ENCODE peak calls at places on chromosome 12, in four cellular contexts. G is mesenchymal stem cell, L is neuronal stem cell, R is IMR-90. O is an unnamed sample.

GRCh38 chr12:101939856-101940265 is 62.5 kb downstream of the DRAM1 start:
- DNase-seq in G (peak), L (peak), R (peak), O (peak)

GRCh38 chr12:108622425-108622824 is 11.3 kb downstream of the SELPLG start:
- DNase-seq in G (peak), L (no peak), R (no peak), O (no peak)

GRCh38 chr12:92244036-92244435 is 98.4 kb upstream of the BTG1 start:
- DNase-seq in G (peak), L (no peak), R (peak), O (no peak)

GRCh38 chr12:92538970-92539749 is 163.6 kb upstream of the PLEKHG7 start:
- DNase-seq in G (peak), L (no peak), R (peak), O (peak)

GRCh38 chr12:34356233-34356987 is 334.1 kb downstream of the ALG10 start:
- DNase-seq in G (no peak), L (no peak), R (no peak), O (no peak)

GRCh38 chr12:106903241-106903950 is 52.3 kb upstream of the TMEM263 start:
- DNase-seq in G (peak), L (peak), R (peak), O (peak)

GRCh38 chr12:886206-886605 is 63.3 kb downstream of the RAD52 start:
- DNase-seq in G (no peak), L (no peak), R (no peak), O (no peak)

GRCh38 chr12:29208935-29209701 is 60.0 kb downstream of the FAR2 start:
- DNase-seq in G (no peak), L (no peak), R (no peak), O (no peak)

GRCh38 chr12:113462117-113462774 is 9.4 kb downstream of the LHX5 start:
- DNase-seq in G (peak), L (peak), R (peak), O (peak)

GRCh38 chr12:106415134-106415533 is 57.6 kb downstream of the POLR3B start:
- DNase-seq in G (peak), L (no peak), R (peak), O (peak)

GRCh38 chr12:645563-646071 is 17.6 kb downstream of the NINJ2 start:
- DNase-seq in G (peak), L (no peak), R (peak), O (peak)

GRCh38 chr12:50070314-50071060 is 13.1 kb downstream of the ASIC1 start:
- DNase-seq in G (peak), L (peak), R (peak), O (peak)

GRCh38 chr12:54980341-54980740 is 4.2 kb downstream of the TESPA1 start:
- DNase-seq in G (no peak), L (no peak), R (no peak), O (no peak)

GRCh38 chr12:4001869-4002268 is 128.7 kb upstream of the PARP11 start:
- DNase-seq in G (no peak), L (no peak), R (no peak), O (no peak)

GRCh38 chr12:3604281-3604680 is 113.3 kb downstream of the PRMT8 start:
- DNase-seq in G (no peak), L (no peak), R (no peak), O (no peak)

GRCh38 chr12:57576613-57577160 is 14.3 kb upstream of the PIP4K2C start:
- DNase-seq in G (no peak), L (no peak), R (no peak), O (peak)

GRCh38 chr12:32877670-32878459 is 18.7 kb downstream of the PKP2 start:
- DNase-seq in G (peak), L (no peak), R (no peak), O (no peak)

GRCh38 chr12:85856966-85857365 is 17.1 kb upstream of the NTS start:
- DNase-seq in G (no peak), L (no peak), R (no peak), O (no peak)

GRCh38 chr12:116194935-116195431 is 82.5 kb downstream of the MED13L start:
- DNase-seq in G (no peak), L (no peak), R (no peak), O (no peak)

GRCh38 chr12:113899042-113899843 is 66.9 kb downstream of the RBM19 start:
- DNase-seq in G (no peak), L (no peak), R (no peak), O (no peak)

GRCh38 chr12:88299567-88300101 is 157.5 kb downstream of the TMTC3 start:
- DNase-seq in G (peak), L (no peak), R (peak), O (peak)

GRCh38 chr12:4355843-4356327 is 23.6 kb downstream of the FGF23 start:
- DNase-seq in G (peak), L (peak), R (peak), O (peak)

GRCh38 chr12:13250416-13250815 is 53.9 kb downstream of the EMP1 start:
- DNase-seq in G (no peak), L (no peak), R (peak), O (peak)

GRCh38 chr12:68806488-68807237 is 1.3 kb upstream of the MDM2 start:
- DNase-seq in G (no peak), L (no peak), R (no peak), O (no peak)

GRCh38 chr12:68809190-68810026 is 1.4 kb downstream of the MDM2 start:
- DNase-seq in G (no peak), L (no peak), R (no peak), O (no peak)

GRCh38 chr12:68805592-68806120 is 2.3 kb upstream of the MDM2 start:
- DNase-seq in G (no peak), L (no peak), R (peak), O (peak)

GRCh38 chr12:68807576-68808387 is at the start of gene MDM2:
- DNase-seq in G (peak), L (peak), R (peak), O (peak)

GRCh38 chr12:68808388-68809189 is 612 bp downstream of the MDM2 start:
- DNase-seq in G (peak), L (no peak), R (peak), O (peak)
- H2AK5ac ChIP-seq in G (peak), L (peak), R (peak), O (peak)

GRCh38 chr12:11880424-11880823 is 190.3 kb upstream of the BCL2L14 start:
- DNase-seq in G (no peak), L (no peak), R (no peak), O (no peak)

GRCh38 chr12:11879306-11879705 is 191.4 kb upstream of the BCL2L14 start:
- DNase-seq in G (peak), L (no peak), R (peak), O (no peak)

GRCh38 chr12:11877102-11877826 is 193.5 kb upstream of the BCL2L14 start:
- DNase-seq in G (no peak), L (no peak), R (no peak), O (no peak)

GRCh38 chr12:11876301-11876700 is 194.4 kb upstream of the BCL2L14 start:
- DNase-seq in G (no peak), L (no peak), R (no peak), O (no peak)

GRCh38 chr12:11877869-11878780 is 192.6 kb upstream of the BCL2L14 start:
- DNase-seq in G (peak), L (no peak), R (peak), O (no peak)
- H2BK5ac ChIP-seq in G (peak), L (no peak), R (peak), O (peak)

GRCh38 chr12:66902020-66902419 is 223.1 kb upstream of the GRIP1 start:
- DNase-seq in G (no peak), L (no peak), R (no peak), O (no peak)

GRCh38 chr12:66899567-66899966 is 220.7 kb upstream of the GRIP1 start:
- DNase-seq in G (no peak), L (no peak), R (no peak), O (no peak)

GRCh38 chr12:66898700-66899469 is 220.0 kb upstream of the GRIP1 start:
- DNase-seq in G (no peak), L (no peak), R (no peak), O (no peak)

GRCh38 chr12:66901136-66901932 is 222.5 kb upstream of the GRIP1 start:
- DNase-seq in G (no peak), L (no peak), R (no peak), O (no peak)

GRCh38 chr12:66900616-66901015 is 221.7 kb upstream of the GRIP1 start:
- DNase-seq in G (no peak), L (no peak), R (no peak), O (no peak)
- H3K4me2 ChIP-seq in G (no peak), L (no peak), R (no peak), O (no peak)

DNA sequence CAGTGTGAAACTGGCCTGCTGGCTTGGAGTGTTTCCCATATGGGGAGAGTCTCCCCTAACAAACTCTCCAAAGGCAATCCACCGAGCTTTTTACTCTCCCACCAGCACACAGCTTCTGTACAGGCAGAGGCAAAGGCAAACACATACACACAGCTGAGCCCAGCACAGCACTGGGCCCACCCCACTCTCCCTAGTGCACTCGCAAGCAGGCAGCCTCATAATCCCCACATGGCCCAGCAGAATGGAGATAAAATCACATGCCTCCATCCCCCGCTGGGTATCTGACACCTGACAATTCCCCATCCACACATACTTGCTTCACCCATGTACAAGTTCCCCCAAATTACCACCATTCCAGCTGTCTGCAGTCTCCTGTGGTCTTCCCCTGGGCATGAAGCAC is 3.4 kb downstream of the HOXC12 start:
- DNase-seq in G (no peak), L (no peak), R (no peak), O (no peak)
- H2AK5ac ChIP-seq in G (no peak), L (no peak), R (no peak), O (no peak)

O was measured in trophoblast cell.